ENCODE peak calls at places on chromosome 5, in seven cellular contexts. Q, P, I, K, Y, A and C are unnamed samples.

GRCh38 chr5:137997726-137998213 is 35.1 kb downstream of the FAM13B start:
- DNase-seq in P (no peak), A (no peak), Q (no peak), I (peak), K (no peak), Y (no peak), C (no peak)

GRCh38 chr5:21236104-21236503 is 1248.1 kb upstream of the CDH18 start:
- DNase-seq in K (no peak), P (no peak), Q (no peak), A (no peak), Y (no peak), I (no peak), C (no peak)

GRCh38 chr5:59557572-59557971 is 336.0 kb downstream of the PDE4D start:
- DNase-seq in K (no peak), Q (no peak), P (no peak), I (no peak), Y (no peak), A (no peak), C (no peak)

GRCh38 chr5:16980983-16981382 is 44.9 kb upstream of the MYO10 start:
- DNase-seq in A (no peak), Q (peak), Y (no peak), I (no peak), P (no peak), K (no peak), C (no peak)

GRCh38 chr5:8981496-8981895 is 564.4 kb downstream of the SEMA5A start:
- DNase-seq in P (no peak), Q (no peak), Y (no peak), I (peak), A (no peak), K (no peak), C (no peak)

GRCh38 chr5:98529321-98529720 is 244.1 kb upstream of the RGMB start:
- DNase-seq in K (no peak), Y (no peak), A (no peak), P (peak), I (no peak), Q (no peak), C (no peak)

GRCh38 chr5:153618857-153619256 is 128.4 kb downstream of the GRIA1 start:
- DNase-seq in P (no peak), I (no peak), Q (peak), Y (no peak), A (no peak), K (no peak), C (no peak)

GRCh38 chr5:93294184-93294583 is 286.8 kb downstream of the NR2F1-AS1 start:
- DNase-seq in I (peak), K (no peak), Y (no peak), Q (peak), P (no peak), A (no peak), C (no peak)

GRCh38 chr5:107893642-107894041 is 222.9 kb upstream of the EFNA5 start:
- DNase-seq in I (peak), Y (no peak), A (no peak), P (no peak), Q (no peak), K (no peak), C (no peak)

GRCh38 chr5:3031733-3032378 is 280.4 kb upstream of the IRX2 start:
- DNase-seq in K (no peak), P (no peak), Q (no peak), A (no peak), Y (no peak), I (no peak), C (no peak)

GRCh38 chr5:93126634-93127033 is 454.4 kb downstream of the NR2F1-AS1 start:
- DNase-seq in Q (peak), A (no peak), P (no peak), I (peak), K (no peak), Y (no peak), C (no peak)

GRCh38 chr5:40446910-40447309 is 232.8 kb upstream of the PTGER4 start:
- DNase-seq in A (no peak), K (no peak), I (peak), P (no peak), Y (no peak), Q (peak), C (no peak)

GRCh38 chr5:102589661-102590060 is 90.9 kb upstream of the SLCO6A1 start:
- DNase-seq in K (no peak), P (no peak), Q (no peak), I (no peak), Y (no peak), A (no peak), C (no peak)

GRCh38 chr5:91449083-91449482 is 66.0 kb upstream of the ARRDC3 start:
- DNase-seq in Y (no peak), Q (no peak), K (no peak), I (no peak), P (no peak), A (no peak), C (no peak)

GRCh38 chr5:72848474-72849428 is 32.3 kb downstream of the TNPO1 start:
- DNase-seq in P (peak), Y (peak), K (peak), Q (no peak), I (peak), A (peak), C (peak)

GRCh38 chr5:63141582-63141981 is 563.0 kb downstream of the LRRC70 start:
- DNase-seq in P (no peak), Y (no peak), A (no peak), Q (no peak), I (no peak), K (no peak), C (no peak)

DNA sequence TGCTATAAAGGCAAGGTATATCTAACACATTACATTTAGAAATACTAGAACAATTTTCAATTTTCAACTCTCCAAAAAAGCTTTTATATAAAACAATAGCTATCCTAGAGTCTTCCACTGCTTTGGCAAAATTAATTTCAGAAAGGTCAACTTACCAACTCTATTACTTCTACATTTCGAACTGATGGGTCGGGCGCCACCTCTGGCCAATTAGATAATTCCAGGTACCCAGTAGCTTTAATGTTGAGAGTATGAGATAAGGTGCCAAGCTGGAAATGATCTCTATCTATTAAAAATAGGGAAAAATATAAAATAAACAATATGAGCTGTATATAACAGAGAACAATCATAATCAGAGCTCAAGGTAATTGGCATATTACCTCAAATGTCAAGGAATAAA is 166.6 kb downstream of the AP3B1 start:
- DNase-seq in Y (peak), Q (no peak), K (no peak), P (peak), A (no peak), I (no peak), C (peak)
- TF ChIP-seq CTCF in Y (peak), Q (peak), K (peak), P (peak), A (no peak), I (peak), C (peak)

GRCh38 chr5:170896779-170897178 is 35.0 kb downstream of the RANBP17 start:
- DNase-seq in P (peak), K (peak), A (no peak), I (peak), Y (peak), Q (no peak), C (peak)
- TF ChIP-seq CTCF in P (peak), K (peak), A (no peak), I (peak), Y (peak), Q (peak), C (peak)

GRCh38 chr5:159257629-159258283 is 5.3 kb upstream of the UBLCP1 start:
- DNase-seq in A (no peak), Q (no peak), Y (no peak), K (no peak), I (no peak), P (peak), C (peak)
- TF ChIP-seq CTCF in A (no peak), Q (peak), Y (peak), K (peak), I (no peak), P (no peak), C (no peak)

DNA sequence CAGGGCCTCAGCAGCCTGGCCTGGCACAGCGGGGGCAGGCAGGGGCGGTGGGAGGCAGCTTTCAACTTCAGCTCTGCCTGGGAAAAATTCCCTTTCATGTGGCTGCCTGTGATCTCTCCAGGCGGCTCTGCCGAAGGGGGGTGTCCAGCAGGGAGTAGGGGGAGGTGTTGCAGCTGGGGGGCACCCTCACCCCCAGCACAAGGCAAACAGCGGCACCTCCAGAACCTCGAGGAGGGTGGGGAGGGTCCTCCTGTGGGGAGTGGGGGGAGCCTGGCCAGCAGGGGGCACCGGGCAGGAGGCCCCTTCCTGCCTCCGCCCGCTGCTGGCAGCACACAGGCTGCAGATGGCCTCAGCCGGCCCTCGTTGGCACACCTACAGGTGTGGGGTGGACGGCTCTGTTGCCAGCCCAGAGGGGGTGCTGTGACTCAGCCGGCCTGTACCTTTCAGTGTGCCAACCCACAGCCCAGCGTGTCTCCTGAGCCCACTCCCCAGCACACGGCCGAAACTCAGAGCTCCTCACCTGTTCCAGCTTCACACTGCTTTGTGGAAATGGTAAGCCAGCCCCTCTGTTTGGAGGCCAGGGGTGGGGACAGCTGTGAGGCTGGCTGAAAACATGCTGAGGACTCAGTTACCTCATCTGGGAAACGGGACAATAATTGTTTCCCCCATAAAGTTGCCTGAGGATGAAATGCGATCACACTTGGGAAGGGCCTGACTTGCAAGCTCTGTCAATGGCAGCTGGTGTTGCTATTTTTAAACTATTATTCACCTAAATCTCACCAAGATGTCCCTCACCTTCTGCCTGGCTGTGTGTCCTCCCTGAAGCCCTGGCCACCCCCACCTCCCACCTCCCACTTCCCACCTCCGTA is 37.0 kb downstream of the CXXC5 start:
- DNase-seq in K (no peak), I (no peak), A (no peak), Y (no peak), P (peak), Q (no peak), C (peak)
- TF ChIP-seq CTCF in K (no peak), I (peak), A (no peak), Y (peak), P (peak), Q (peak), C (peak)

GRCh38 chr5:7894439-7894838 is 25.5 kb downstream of the MTRR start:
- DNase-seq in P (no peak), Y (no peak), K (no peak), I (no peak), Q (no peak), A (no peak), C (no peak)
- TF ChIP-seq CTCF in P (no peak), Y (no peak), K (no peak), I (no peak), Q (no peak), A (no peak), C (no peak)

GRCh38 chr5:115297043-115297442 is 589 bp upstream of the CCDC112 start:
- DNase-seq in Q (no peak), A (no peak), P (no peak), Y (no peak), I (peak), K (no peak), C (peak)

GRCh38 chr5:115298811-115299210 is 2.4 kb upstream of the CCDC112 start:
- DNase-seq in A (no peak), Y (no peak), I (no peak), K (no peak), Q (no peak), P (no peak), C (no peak)

GRCh38 chr5:115296130-115296997 is at the start of gene CCDC112:
- DNase-seq in Q (peak), K (peak), P (peak), Y (peak), I (peak), A (peak), C (peak)

GRCh38 chr5:115291397-115291796 is 5.1 kb downstream of the CCDC112 start:
- DNase-seq in A (no peak), Y (no peak), Q (no peak), K (no peak), P (no peak), I (no peak), C (no peak)

DNA sequence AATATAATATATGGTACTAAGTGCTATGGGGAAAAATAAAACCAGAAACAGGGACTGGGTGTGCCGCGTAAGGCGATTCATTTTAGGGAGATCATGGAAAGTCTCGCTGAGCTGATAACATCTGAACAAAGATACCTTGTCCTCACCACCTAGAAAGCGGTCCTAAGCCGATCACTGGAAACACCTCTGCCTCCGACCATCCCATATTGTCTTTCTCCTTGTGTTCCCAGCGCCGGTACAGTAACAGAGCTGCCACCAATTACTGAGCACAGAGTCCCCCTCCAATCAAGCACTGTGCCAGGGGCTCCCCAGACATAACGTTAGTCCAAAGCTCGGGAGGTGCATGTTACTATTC is 702 bp downstream of the CCDC112 start:
- DNase-seq in I (no peak), Q (no peak), P (no peak), Y (no peak), K (no peak), A (no peak), C (peak)
- TF ChIP-seq CTCF in I (no peak), Q (no peak), P (no peak), Y (no peak), K (no peak), A (no peak), C (no peak)

DNA sequence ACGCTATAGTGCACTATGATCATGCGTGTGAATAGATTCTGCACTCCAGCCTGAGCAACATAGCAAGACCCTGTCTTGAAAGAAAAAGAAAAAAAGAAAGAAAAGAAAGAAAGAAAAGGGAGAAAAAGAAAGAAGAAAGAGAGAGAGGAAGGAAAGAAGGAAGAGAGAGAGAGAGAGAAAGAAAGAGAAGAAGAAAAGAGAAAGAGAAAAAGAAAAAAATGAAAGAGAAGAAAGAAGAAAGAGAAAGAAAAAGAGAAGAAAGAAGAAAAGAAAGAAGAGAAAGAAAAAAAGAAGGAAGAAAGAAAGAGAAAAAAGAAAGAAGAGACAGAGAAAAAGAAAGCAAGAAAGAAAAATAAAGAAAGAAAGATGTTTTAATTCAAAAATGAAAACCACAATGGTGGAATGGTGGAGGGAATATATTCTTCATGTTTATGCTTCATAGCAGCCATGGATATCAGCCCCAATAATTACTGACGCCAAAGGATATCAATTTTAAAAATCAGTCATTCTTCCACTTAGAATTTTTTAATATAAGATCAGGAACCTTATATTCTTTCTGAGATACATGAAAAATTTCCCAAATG is 168.7 kb upstream of the TBCA start:
- DNase-seq in I (no peak), K (no peak), Y (no peak), Q (no peak), P (no peak), A (no peak), C (no peak)
- TF ChIP-seq CTCF in I (no peak), K (no peak), Y (no peak), Q (no peak), P (no peak), A (no peak), C (no peak)

DNA sequence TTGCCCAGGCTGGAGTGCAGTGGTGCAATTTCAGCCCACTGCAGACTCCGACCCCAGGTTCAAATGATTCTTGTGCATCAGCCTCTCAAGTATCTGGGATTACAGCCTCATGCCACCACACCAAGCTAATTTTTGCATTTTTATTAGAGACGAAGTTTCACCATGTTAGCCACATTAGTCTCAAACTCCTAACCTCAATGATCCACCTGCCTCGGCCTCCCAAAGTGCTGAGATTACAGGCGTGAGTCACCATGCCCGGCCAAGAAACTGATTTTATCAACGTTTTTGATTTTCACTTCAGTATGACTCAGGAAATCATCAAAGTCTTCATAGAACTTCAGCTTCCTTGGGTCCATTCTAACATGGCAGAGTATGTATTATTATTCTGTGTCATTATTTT is 125.4 kb downstream of the GABRG2 start:
- DNase-seq in Y (no peak), A (no peak), K (no peak), P (no peak), Q (no peak), I (no peak), C (no peak)
- TF ChIP-seq CTCF in Y (no peak), A (no peak), K (no peak), P (no peak), Q (no peak), I (no peak), C (no peak)

GRCh38 chr5:135203019-135203418 is 169.0 kb upstream of the PITX1 start:
- DNase-seq in I (no peak), Y (no peak), A (no peak), Q (no peak), K (no peak), P (peak), C (no peak)

GRCh38 chr5:135206862-135207261 is 172.8 kb upstream of the PITX1 start:
- DNase-seq in K (no peak), Q (no peak), P (no peak), I (no peak), Y (no peak), A (no peak), C (no peak)

GRCh38 chr5:135203593-135204036 is 169.6 kb upstream of the PITX1 start:
- DNase-seq in P (peak), K (no peak), A (no peak), Q (no peak), Y (no peak), I (peak), C (no peak)

GRCh38 chr5:135205616-135206349 is 171.8 kb upstream of the PITX1 start:
- DNase-seq in I (no peak), A (no peak), Q (no peak), Y (no peak), P (no peak), K (no peak), C (no peak)

GRCh38 chr5:135204151-135204600 is 170.1 kb upstream of the PITX1 start:
- DNase-seq in A (no peak), K (no peak), Y (no peak), I (peak), P (peak), Q (peak), C (peak)
- TF ChIP-seq CTCF in A (no peak), K (peak), Y (no peak), I (peak), P (peak), Q (peak), C (peak)

GRCh38 chr5:42654645-42655044 is 102.0 kb upstream of the CCDC152 start:
- DNase-seq in Q (no peak), P (no peak), A (no peak), K (no peak), Y (no peak), I (no peak), C (no peak)

GRCh38 chr5:42653705-42654104 is 102.9 kb upstream of the CCDC152 start:
- DNase-seq in Q (no peak), A (no peak), P (no peak), I (no peak), K (no peak), Y (no peak), C (no peak)

GRCh38 chr5:42655982-42656660 is 100.5 kb upstream of the CCDC152 start:
- DNase-seq in P (no peak), Y (no peak), A (no peak), Q (no peak), I (no peak), K (no peak), C (no peak)

DNA sequence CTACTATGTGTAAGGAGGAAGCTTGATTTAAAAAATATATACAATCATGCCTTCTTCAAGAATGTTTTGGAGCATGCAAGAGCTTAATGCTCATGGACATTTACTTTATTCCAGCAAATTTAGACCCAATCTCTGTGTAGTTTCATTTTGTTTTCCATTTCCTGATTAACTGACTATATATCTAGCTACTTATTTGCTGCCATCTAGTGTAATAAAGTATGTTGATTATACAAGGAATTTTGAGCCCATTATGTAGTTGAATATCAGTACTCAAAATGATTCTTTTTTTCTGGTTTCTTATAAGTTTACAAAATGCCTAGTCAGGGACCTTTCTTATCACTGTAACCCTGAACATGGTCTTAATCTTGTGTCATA is 100.0 kb upstream of the CCDC152 start:
- DNase-seq in K (no peak), Q (no peak), I (no peak), P (no peak), Y (no peak), A (no peak), C (no peak)
- TF ChIP-seq CTCF in K (no peak), Q (peak), I (no peak), P (peak), Y (no peak), A (no peak), C (peak)